ENCODE peak calls at places on chromosomes 4 and X, in six cellular contexts. P is left lung, Y is H9, W is ovary, M is PC-9, J is OCI-LY7. O is an unnamed sample.

GRCh38 chr4:134313591-134313990 is 112.0 kb upstream of the PABPC4L start:
- DNase-seq in P (no peak), Y (no peak), W (no peak), M (no peak), J (no peak), O (no peak)

GRCh38 chr4:2787230-2788100 is 5.4 kb upstream of the SH3BP2 start:
- DNase-seq in P (peak; percentile 63), Y (peak; percentile 52), W (peak; percentile 9), M (no peak), J (peak; percentile 72), O (no peak)

GRCh38 chrX:40474205-40474626 is 106.6 kb upstream of the ATP6AP2 start:
- DNase-seq in P (peak; percentile 41), Y (peak; percentile 96), W (no peak), M (no peak), J (no peak), O (peak; percentile 20)

GRCh38 chrX:51614353-51614752 is 4.4 kb downstream of the CENPVL3 start:
- DNase-seq in P (no peak), Y (peak; percentile 26), W (no peak), M (no peak), J (peak; percentile 51), O (peak; percentile 3)

GRCh38 chr4:152605641-152606304 is 69.9 kb upstream of the FBXW7 start:
- DNase-seq in P (no peak), Y (no peak), W (no peak), M (no peak), J (no peak), O (no peak)

GRCh38 chr4:125956281-125956680 is 641.5 kb downstream of the FAT4 start:
- DNase-seq in P (no peak), Y (no peak), W (no peak), M (no peak), J (no peak), O (no peak)

GRCh38 chr4:87848622-87849351 is 16.0 kb downstream of the MEPE start:
- DNase-seq in P (peak; percentile 52), Y (peak; percentile 44), W (peak; percentile 24), M (peak; percentile 42), J (peak; percentile 46), O (no peak)

GRCh38 chr4:91283726-91284125 is 1020.0 kb upstream of the GRID2 start:
- DNase-seq in P (no peak), Y (no peak), W (no peak), M (no peak), J (no peak), O (no peak)

GRCh38 chr4:103075894-103076776 is at the start of gene SLC9B2:
- DNase-seq in P (peak; percentile 64), Y (peak; percentile 70), W (peak; percentile 65), M (no peak), J (peak; percentile 79), O (peak; percentile 47)

GRCh38 chrX:46626566-46626965 is 53.0 kb downstream of the CHST7 start:
- DNase-seq in P (peak; percentile 44), Y (no peak), W (no peak), M (no peak), J (peak; percentile 58), O (no peak)

GRCh38 chr4:104693601-104694201 is 199.0 kb upstream of the CXXC4 start:
- DNase-seq in P (no peak), Y (no peak), W (no peak), M (no peak), J (peak; percentile 13), O (no peak)

GRCh38 chr4:148263820-148264219 is 178.4 kb downstream of the NR3C2 start:
- DNase-seq in P (no peak), Y (no peak), W (no peak), M (no peak), J (no peak), O (no peak)

GRCh38 chr4:42412251-42412650 is 15.0 kb downstream of the SHISA3 start:
- DNase-seq in P (no peak), Y (no peak), W (no peak), M (peak; percentile 49), J (no peak), O (peak; percentile 42)

GRCh38 chr4:45471335-45471734 is 652.5 kb downstream of the GABRG1 start:
- DNase-seq in P (no peak), Y (no peak), W (no peak), M (no peak), J (no peak), O (no peak)

GRCh38 chr4:98663226-98664006 is 5.0 kb upstream of the TSPAN5 start:
- DNase-seq in P (no peak), Y (no peak), W (no peak), M (no peak), J (no peak), O (no peak)

GRCh38 chr4:180909279-180909678 is 1333.9 kb upstream of the TENM3 start:
- DNase-seq in P (no peak), Y (peak; percentile 69), W (no peak), M (no peak), J (peak; percentile 23), O (peak; percentile 16)

GRCh38 chr4:15451181-15451865 is 18.4 kb upstream of the CC2D2A start:
- DNase-seq in P (no peak), Y (no peak), W (no peak), M (no peak), J (no peak), O (no peak)

GRCh38 chr4:128288689-128289106 is 1.1 kb upstream of the PGRMC2 start:
- DNase-seq in P (no peak), Y (no peak), W (no peak), M (peak; percentile 58), J (peak; percentile 49), O (peak; percentile 88)

GRCh38 chr4:17562157-17562556 is 14.8 kb upstream of the LAP3 start:
- DNase-seq in P (no peak), Y (no peak), W (no peak), M (peak; percentile 43), J (peak; percentile 37), O (no peak)

GRCh38 chr4:30717208-30718020 is 2.8 kb upstream of the PCDH7 start:
- DNase-seq in P (peak; percentile 53), Y (peak; percentile 83), W (peak; percentile 22), M (peak; percentile 69), J (no peak), O (peak; percentile 77)

GRCh38 chr4:99710681-99711345 is 53.2 kb upstream of the C4orf54 start:
- DNase-seq in P (no peak), Y (no peak), W (no peak), M (peak; percentile 87), J (no peak), O (peak; percentile 97)

GRCh38 chr4:107219681-107220080 is 183.6 kb upstream of the DKK2 start:
- DNase-seq in P (no peak), Y (no peak), W (no peak), M (no peak), J (no peak), O (no peak)

GRCh38 chr4:107213880-107214279 is 177.8 kb upstream of the DKK2 start:
- DNase-seq in P (no peak), Y (no peak), W (no peak), M (no peak), J (no peak), O (no peak)

GRCh38 chr4:107215222-107215621 is 179.1 kb upstream of the DKK2 start:
- DNase-seq in P (no peak), Y (no peak), W (no peak), M (no peak), J (no peak), O (no peak)

GRCh38 chr4:107213410-107213809 is 177.3 kb upstream of the DKK2 start:
- DNase-seq in P (no peak), Y (no peak), W (no peak), M (no peak), J (no peak), O (no peak)

GRCh38 chr4:107216379-107216778 is 180.3 kb upstream of the DKK2 start:
- DNase-seq in P (no peak), Y (no peak), W (no peak), M (no peak), J (no peak), O (no peak)
- H3K27ac ChIP-seq in P (no peak overlapping the region), Y (no peak overlapping the region), W (no peak overlapping the region), M (no peak overlapping the region), J (no peak overlapping the region), O (no peak overlapping the region)

DNA sequence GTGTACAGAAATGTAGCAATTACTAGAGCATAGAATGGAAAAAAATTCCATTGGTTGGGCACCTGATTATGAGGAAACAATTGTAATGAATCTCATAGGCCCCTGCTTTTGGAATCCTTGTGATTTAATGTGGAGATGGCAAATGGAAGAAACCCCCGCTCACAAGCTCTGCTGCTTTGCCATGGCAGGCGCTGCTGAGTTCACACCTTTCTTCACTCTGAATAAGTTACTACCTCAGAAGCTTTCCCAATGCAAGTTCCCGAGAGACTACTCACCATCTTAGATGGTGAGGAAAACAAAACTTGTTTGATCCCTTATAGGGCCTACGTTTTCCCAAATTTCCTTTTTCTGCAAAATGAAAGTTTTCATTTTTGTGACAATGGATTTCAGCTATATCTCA is 266.6 kb upstream of the TAPT1 start:
- DNase-seq in P (no peak), Y (no peak), W (no peak), M (no peak), J (no peak), O (no peak)
- H3K4me1 ChIP-seq in P (no peaks in the 10 kb centered on the region), Y (no peaks in the 10 kb centered on the region), W (no peaks in the 10 kb centered on the region), M (no peaks in the 10 kb centered on the region), J (no peaks in the 10 kb centered on the region), O (no peaks in the 10 kb centered on the region)

GRCh38 chr4:5524451-5524850 is 183.9 kb downstream of the EVC2 start:
- DNase-seq in P (no peak), Y (no peak), W (no peak), M (no peak), J (no peak), O (no peak)
- TF ChIP-seq CTCF in P (no peak), Y (no peak), W (no peak), M (no peak), J (no peak), O (no peak)

DNA sequence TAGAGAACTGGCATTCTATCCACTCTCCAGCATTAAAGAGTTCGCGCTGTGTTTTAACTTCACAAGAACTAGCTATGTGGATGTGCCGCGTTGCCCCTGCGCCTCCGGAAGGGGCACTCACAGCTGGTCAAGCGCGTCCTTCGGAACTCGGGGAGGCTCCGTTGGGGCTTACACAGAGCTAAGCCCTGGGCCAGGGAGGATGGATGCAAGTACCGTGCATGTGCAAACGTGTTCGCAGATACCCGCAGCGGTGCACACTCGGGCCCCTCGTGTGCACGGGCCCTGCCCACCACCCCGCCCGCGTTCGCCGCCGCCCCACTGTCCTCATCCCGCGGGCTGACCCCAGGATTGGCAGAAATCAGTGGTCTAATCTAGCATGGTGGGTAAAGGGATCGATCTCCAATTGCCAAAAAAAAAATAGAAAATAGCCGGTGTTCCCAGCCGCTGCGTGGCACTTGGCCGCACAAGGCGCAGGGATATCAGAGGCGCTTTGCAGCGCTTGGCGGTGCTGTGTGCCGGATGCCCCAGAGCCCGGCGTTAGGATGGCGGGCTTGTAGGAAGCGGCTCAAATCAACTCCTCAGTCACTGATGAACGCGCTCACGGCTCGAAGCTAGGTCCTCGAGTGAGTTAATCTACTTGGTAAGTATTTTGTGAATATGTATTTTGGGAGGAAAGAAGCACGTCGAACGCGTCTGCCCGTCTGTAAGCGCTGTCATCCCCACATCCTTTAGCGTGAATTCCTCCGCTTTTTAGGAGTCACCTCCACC is 988 bp upstream of the PCDH10 start:
- DNase-seq in P (no peak), Y (peak; percentile 55), W (no peak), M (no peak), J (no peak), O (peak; percentile 59)
- H3K27ac ChIP-seq in P (no peak overlapping the region), Y (no peak overlapping the region), W (peak overlapping the region; percentile 2), M (no peak overlapping the region), J (no peak overlapping the region), O (no peak overlapping the region)

DNA sequence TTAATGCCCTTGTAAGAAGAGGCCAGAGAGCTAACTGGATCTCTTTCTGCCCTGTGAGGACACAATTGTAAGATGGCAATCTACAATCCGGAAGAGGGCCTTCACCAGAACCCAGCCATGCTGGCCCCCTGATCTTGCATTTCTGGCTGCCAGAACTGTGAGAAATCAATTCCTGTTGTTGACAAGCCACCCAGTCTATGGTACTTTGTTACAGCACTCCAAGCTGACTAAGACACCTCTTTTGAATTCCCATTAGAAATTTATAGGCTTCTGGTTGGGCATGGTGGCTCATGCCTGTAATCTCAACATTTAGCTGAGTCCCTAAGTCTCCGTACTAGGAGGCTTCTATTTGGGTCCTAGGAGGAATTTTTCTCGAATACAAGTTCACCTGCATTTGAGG is 48.8 kb upstream of the RELL1 start:
- DNase-seq in P (no peak), Y (no peak), W (no peak), M (no peak), J (no peak), O (no peak)
- H3K4me1 ChIP-seq in P (no peaks in the 10 kb centered on the region), Y (no peaks in the 10 kb centered on the region), W (no peaks in the 10 kb centered on the region), M (peaks cover 7% of the 10 kb centered on the region), J (no peaks in the 10 kb centered on the region), O (peaks cover 5% of the 10 kb centered on the region)